ENCODE peak calls at places on chromosomes 1 and 21, in four cellular contexts. S is esophagus squamous epithelium, K is body of pancreas, W is breast epithelium. J is an unnamed sample.

GRCh38 chr1:154975409-154976205 is 1.1 kb downstream of the CKS1B start:
- DNase-seq in S (no peak), K (peak), W (peak), J (peak)

GRCh38 chr21:36422279-36423098 is 37.3 kb downstream of the CHAF1B start:
- DNase-seq in S (no peak), K (peak), W (peak), J (peak)

GRCh38 chr1:35683012-35683411 is 35.7 kb downstream of the C1orf216 start:
- DNase-seq in S (no peak), K (no peak), W (no peak), J (no peak)

GRCh38 chr1:235532350-235532749 is 28.1 kb upstream of the B3GALNT2 start:
- DNase-seq in S (no peak), K (no peak), W (no peak), J (no peak)

GRCh38 chr1:9149837-9150581 is 21.1 kb upstream of the GPR157 start:
- DNase-seq in S (no peak), K (no peak), W (no peak), J (no peak)

GRCh38 chr1:227038401-227038800 is 98.3 kb downstream of the COQ8A start:
- DNase-seq in S (no peak), K (no peak), W (no peak), J (no peak)

GRCh38 chr1:16018308-16018707 is 465 bp upstream of the HSPB7 start:
- DNase-seq in S (no peak), K (no peak), W (no peak), J (no peak)

GRCh38 chr1:67614511-67614934 is 70.5 kb upstream of the GADD45A start:
- DNase-seq in S (no peak), K (no peak), W (no peak), J (no peak)

GRCh38 chr1:229480500-229480899 is 27.6 kb downstream of the NUP133 start:
- DNase-seq in S (no peak), K (no peak), W (no peak), J (no peak)

GRCh38 chr1:183058835-183059234 is 35.6 kb downstream of the LAMC1 start:
- DNase-seq in S (no peak), K (no peak), W (no peak), J (no peak)

GRCh38 chr1:159881930-159882839 is 17.8 kb downstream of the CFAP45 start:
- DNase-seq in S (no peak), K (peak), W (peak), J (peak)

GRCh38 chr1:112263464-112263863 is 132.6 kb upstream of the CTTNBP2NL start:
- DNase-seq in S (no peak), K (no peak), W (no peak), J (no peak)

GRCh38 chr1:65216989-65217388 is 69.0 kb downstream of the AK4 start:
- DNase-seq in S (no peak), K (no peak), W (no peak), J (no peak)

GRCh38 chr1:151832318-151832984 is 849 bp upstream of the RORC start:
- DNase-seq in S (no peak), K (peak), W (peak), J (no peak)

GRCh38 chr1:58804853-58805252 is 21.0 kb upstream of the JUN start:
- DNase-seq in S (no peak), K (no peak), W (no peak), J (no peak)

GRCh38 chr1:110879758-110880606 is 7.0 kb downstream of the CD53 start:
- DNase-seq in S (no peak), K (no peak), W (no peak), J (peak)

GRCh38 chr1:157197906-157198435 is 59.8 kb upstream of the ETV3 start:
- DNase-seq in S (no peak), K (peak), W (no peak), J (no peak)

GRCh38 chr21:39809936-39810335 is 57.3 kb upstream of the PCP4 start:
- DNase-seq in S (no peak), K (no peak), W (no peak), J (no peak)

GRCh38 chr1:243596441-243597183 is 253.4 kb downstream of the AKT3 start:
- DNase-seq in S (no peak), K (no peak), W (no peak), J (no peak)

GRCh38 chr21:29372063-29372802 is 73.5 kb downstream of the BACH1 start:
- DNase-seq in S (peak), K (peak), W (no peak), J (peak)

GRCh38 chr1:172203135-172203823 is 217.2 kb upstream of the C1orf105 start:
- DNase-seq in S (no peak), K (no peak), W (no peak), J (no peak)

GRCh38 chr1:84143796-84144565 is at the start of gene PRKACB:
- DNase-seq in S (no peak), K (no peak), W (no peak), J (peak)
- TF ChIP-seq POLR2A in S (peak), K (no peak), W (no peak), J (peak)

GRCh38 chr1:7770939-7771672 is at the start of gene VAMP3:
- DNase-seq in S (peak), K (peak), W (peak), J (peak)
- TF ChIP-seq POLR2A in S (peak), K (peak), W (no peak), J (peak)

DNA sequence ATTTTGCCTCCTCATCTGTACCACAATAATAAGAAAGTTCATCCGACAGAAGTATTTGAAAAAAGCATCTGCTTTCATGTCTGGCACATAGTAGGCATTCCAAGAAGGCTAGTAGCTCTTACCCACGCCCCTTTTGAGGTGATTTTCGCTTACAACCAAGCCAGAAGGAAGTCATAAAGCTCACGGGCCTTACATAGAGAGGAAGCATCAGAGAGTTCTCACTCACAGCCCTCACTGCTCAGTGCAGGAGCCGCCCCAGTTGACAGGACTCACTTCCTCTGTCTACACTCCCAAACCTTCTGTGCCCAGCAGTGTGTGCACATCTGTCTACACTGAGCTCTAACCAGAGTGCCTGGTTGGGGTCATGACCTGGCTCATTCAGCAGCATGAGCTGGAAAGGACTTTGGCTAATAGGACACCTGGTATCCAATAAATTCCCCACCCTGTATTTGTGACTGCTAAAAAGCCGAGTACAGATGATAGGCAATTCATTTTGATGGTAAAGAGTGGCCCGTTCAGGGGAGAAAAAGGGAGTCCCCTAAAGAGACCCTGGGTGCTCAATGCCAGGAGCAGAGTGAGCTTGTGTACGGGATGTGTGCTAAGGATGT is 36.8 kb upstream of the DUSP10 start:
- DNase-seq in S (no peak), K (no peak), W (no peak), J (no peak)
- TF ChIP-seq POLR2A in S (no peak), K (no peak), W (no peak), J (no peak)

DNA sequence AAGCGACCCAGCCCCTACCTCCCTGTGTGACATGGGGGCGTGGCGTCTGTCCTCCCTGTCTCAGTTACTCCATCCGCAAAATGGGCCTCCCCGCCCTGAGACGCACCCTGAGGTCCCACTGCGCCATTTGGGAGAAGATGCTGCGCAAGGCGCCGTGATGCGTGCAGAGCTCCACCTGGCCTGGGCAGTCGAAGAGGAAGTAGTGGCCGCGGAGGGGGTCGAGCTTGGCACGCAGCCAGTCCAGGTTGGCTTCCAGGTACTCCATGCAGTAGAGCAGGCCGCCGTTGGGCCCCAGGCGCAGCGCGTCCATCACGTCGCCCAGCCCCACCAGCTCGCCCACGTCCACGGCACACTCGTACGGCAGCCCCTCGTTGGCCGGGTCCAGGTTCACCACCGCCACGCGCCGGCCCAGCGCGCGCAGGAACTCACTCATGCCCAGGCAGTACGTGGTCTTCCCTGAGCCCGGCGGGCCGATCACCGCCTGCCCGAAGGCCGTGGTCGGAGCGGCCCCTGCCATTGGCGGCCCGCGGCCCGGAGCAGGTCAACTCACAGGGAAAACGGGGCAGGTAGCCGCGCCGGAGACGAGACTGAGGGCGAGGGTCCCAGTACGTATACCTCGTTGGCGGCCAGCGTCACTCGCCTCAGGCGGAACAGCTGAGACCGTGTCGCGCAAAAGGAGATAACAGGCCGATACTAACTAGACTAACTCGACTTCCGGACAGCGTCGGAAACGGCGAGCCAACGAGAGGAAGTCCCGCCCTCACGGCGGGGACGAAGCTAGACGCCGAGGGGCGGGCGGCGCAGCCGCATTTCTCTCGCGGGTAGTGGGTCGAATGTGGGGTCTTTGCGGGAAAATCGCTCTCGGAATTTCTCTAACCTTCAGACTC is at the start of gene GPN2:
- DNase-seq in S (peak), K (peak), W (peak), J (peak)
- TF ChIP-seq POLR2A in S (peak), K (peak), W (peak), J (peak)